ENCODE peak calls at places on chromosomes 6 and 20, in eight cellular contexts. D is AG04450, L is RPMI7951, T is neuronal stem cell, K is ecto neural progenitor cell, H is fibroblast of lung, I is ELR, U is aorta. M is an unnamed sample.

GRCh38 chr6:34340906-34341480 is 51.5 kb downstream of the NUDT3 start:
- DNase-seq in D (no peak), L (no peak), T (no peak), K (no peak), H (no peak), I (no peak), U (no peak), M (no peak)

GRCh38 chr20:4111440-4112411 is 96.4 kb upstream of the RNF24 start:
- DNase-seq in D (no peak), L (no peak), T (no peak), K (no peak), H (no peak), I (no peak), U (no peak), M (no peak)

GRCh38 chr6:38876470-38876869 is 161.4 kb downstream of the DNAH8 start:
- DNase-seq in D (no peak), L (peak), T (no peak), K (no peak), H (no peak), I (no peak), U (no peak), M (no peak)

GRCh38 chr20:63440366-63440955 is 32.0 kb downstream of the KCNQ2 start:
- DNase-seq in D (no peak), L (no peak), T (no peak), K (no peak), H (no peak), I (no peak), U (no peak), M (no peak)

GRCh38 chr6:149387787-149388512 is 12.1 kb upstream of the SUMO4 start:
- DNase-seq in D (no peak), L (no peak), T (no peak), K (no peak), H (no peak), I (no peak), U (no peak), M (no peak)

GRCh38 chr6:97292671-97293070 is 9.7 kb upstream of the MMS22L start:
- DNase-seq in D (peak), L (peak), T (no peak), K (no peak), H (peak), I (peak), U (no peak), M (no peak)

GRCh38 chr20:50690979-50691584 is at the start of gene RIPOR3:
- DNase-seq in D (no peak), L (peak), T (peak), K (peak), H (no peak), I (peak), U (no peak), M (no peak)

GRCh38 chr6:72619883-72620696 is 1.8 kb upstream of the KCNQ5 start:
- DNase-seq in D (no peak), L (no peak), T (peak), K (peak), H (no peak), I (peak), U (peak), M (no peak)

GRCh38 chr20:51135926-51136325 is 113.0 kb upstream of the KCNG1 start:
- DNase-seq in D (no peak), L (no peak), T (no peak), K (no peak), H (no peak), I (no peak), U (no peak), M (no peak)

GRCh38 chr6:143027058-143027457 is 33.6 kb upstream of the AIG1 start:
- DNase-seq in D (no peak), L (peak), T (peak), K (no peak), H (peak), I (peak), U (peak), M (peak)

GRCh38 chr6:30163918-30164654 is 740 bp downstream of the TRIM15 start:
- DNase-seq in D (no peak), L (no peak), T (no peak), K (no peak), H (no peak), I (no peak), U (no peak), M (no peak)

GRCh38 chr20:22312744-22313346 is 271.5 kb downstream of the FOXA2 start:
- DNase-seq in D (peak), L (peak), T (peak), K (no peak), H (peak), I (peak), U (no peak), M (peak)

GRCh38 chr6:83536034-83536646 is 23.8 kb downstream of the PRSS35 start:
- DNase-seq in D (no peak), L (peak), T (peak), K (peak), H (peak), I (peak), U (no peak), M (peak)